ENCODE peak calls at places on chromosomes 7 and 10, in nine cellular contexts. O is dermis microvascular lymphatic vessel endothelial cell; U is CD8-positive, alpha-beta T cell; J is OCI-LY7; I is hepatic stellate cell; C is anterior cingulate cortex; Q is activated naive CD8-positive, alpha-beta T cell treated with anti-CD3 and anti-CD28 coated beads, Interleukin-2, amount 10 ng/mL, durations not matched to agents 7 days and 5 days; P is esophagus squamous epithelium; T is GM13976. N is an unnamed sample.

GRCh38 chr10:72158174-72158573 is 57.6 kb upstream of the ANAPC16 start:
- DNase-seq in O (no peak), U (no peak), J (no peak), I (no peak), C (no peak), Q (no peak), P (no peak), T (no peak), N (peak)

GRCh38 chr10:132708441-132708840 is 77.5 kb downstream of the NKX6-2 start:
- DNase-seq in O (no peak), U (no peak), J (no peak), I (no peak), C (no peak), Q (no peak), P (no peak), T (no peak), N (peak)

GRCh38 chr7:1461640-1462375 is 2.5 kb upstream of the MICALL2 start:
- DNase-seq in O (no peak), U (no peak), J (no peak), I (no peak), C (no peak), Q (no peak), P (no peak), T (no peak), N (no peak)

GRCh38 chr7:117324940-117325339 is 2.1 kb upstream of the WNT2 start:
- DNase-seq in O (no peak), U (no peak), J (no peak), I (no peak), C (no peak), Q (no peak), P (no peak), T (no peak), N (no peak)

GRCh38 chr7:1558181-1558811 is 2.3 kb upstream of the TMEM184A start:
- DNase-seq in O (no peak), U (no peak), J (peak), I (no peak), C (no peak), Q (no peak), P (no peak), T (no peak), N (no peak)

GRCh38 chr7:27156901-27157716 is 634 bp upstream of the HOXA7 start:
- DNase-seq in O (no peak), U (no peak), J (no peak), I (no peak), C (no peak), Q (no peak), P (no peak), T (no peak), N (no peak)

GRCh38 chr7:76303057-76303828 is 770 bp downstream of the HSPB1 start:
- DNase-seq in O (peak), U (peak), J (peak), I (peak), C (peak), Q (peak), P (no peak), T (peak), N (peak)

GRCh38 chr7:5425507-5426225 is 2.0 kb upstream of the TNRC18 start:
- DNase-seq in O (peak), U (no peak), J (no peak), I (peak), C (peak), Q (peak), P (no peak), T (peak), N (peak)

GRCh38 chr7:70585071-70585470 is 546.9 kb upstream of the GALNT17 start:
- DNase-seq in O (no peak), U (no peak), J (no peak), I (no peak), C (no peak), Q (no peak), P (no peak), T (no peak), N (no peak)

GRCh38 chr7:88184848-88185304 is 35.0 kb downstream of the SRI start:
- DNase-seq in O (no peak), U (no peak), J (no peak), I (no peak), C (no peak), Q (no peak), P (no peak), T (no peak), N (no peak)

GRCh38 chr10:124999433-125000365 is 57.8 kb downstream of the ZRANB1 start:
- DNase-seq in O (no peak), U (no peak), J (no peak), I (peak), C (peak), Q (peak), P (no peak), T (peak), N (peak)

GRCh38 chr7:53602817-53603418 is 567.5 kb downstream of the POM121L12 start:
- DNase-seq in O (no peak), U (no peak), J (no peak), I (no peak), C (no peak), Q (no peak), P (no peak), T (no peak), N (no peak)

GRCh38 chr10:11776080-11776479 is 33.9 kb downstream of the ECHDC3 start:
- DNase-seq in O (no peak), U (no peak), J (no peak), I (no peak), C (no peak), Q (no peak), P (no peak), T (no peak), N (no peak)